ENCODE peak calls at places on chromosomes 1 and 21, in eight cellular contexts. O, I, Q, F, M, N, U and K are unnamed samples.

GRCh38 chr1:218346391-218347204 is 1.5 kb downstream of the TGFB2 start:
- DNase-seq in O (no peak), I (no peak), Q (peak), F (peak), M (peak), N (no peak), U (no peak), K (peak)

GRCh38 chr1:110309139-110309538 is 30.0 kb upstream of the RBM15 start:
- DNase-seq in O (no peak), I (no peak), Q (no peak), F (no peak), M (no peak), N (no peak), U (peak), K (no peak)

GRCh38 chr1:101732221-101732620 is 264.5 kb downstream of the OLFM3 start:
- DNase-seq in O (no peak), I (no peak), Q (no peak), F (no peak), M (no peak), N (no peak), U (no peak), K (no peak)

GRCh38 chr21:27759820-27760219 is 792.9 kb upstream of the ADAMTS5 start:
- DNase-seq in O (no peak), I (no peak), Q (no peak), F (no peak), M (no peak), N (no peak), U (no peak), K (no peak)

GRCh38 chr1:70140894-70141293 is 64.5 kb downstream of the LRRC40 start:
- DNase-seq in O (no peak), I (no peak), Q (no peak), F (no peak), M (no peak), N (no peak), U (no peak), K (no peak)

GRCh38 chr1:35544976-35545375 is 12.2 kb downstream of the KIAA0319L start:
- DNase-seq in O (no peak), I (no peak), Q (no peak), F (peak), M (peak), N (no peak), U (peak), K (no peak)

GRCh38 chr1:98211271-98211840 is 290.5 kb upstream of the DPYD start:
- DNase-seq in O (no peak), I (no peak), Q (no peak), F (no peak), M (no peak), N (no peak), U (no peak), K (no peak)

GRCh38 chr1:5430911-5431310 is 561.3 kb downstream of the NPHP4 start:
- DNase-seq in O (no peak), I (peak), Q (no peak), F (no peak), M (no peak), N (no peak), U (no peak), K (no peak)

GRCh38 chr1:36455386-36455785 is 5.1 kb upstream of the OSCP1 start:
- DNase-seq in O (no peak), I (no peak), Q (no peak), F (no peak), M (no peak), N (no peak), U (no peak), K (no peak)

GRCh38 chr1:193348126-193349045 is 162.0 kb upstream of the B3GALT2 start:
- DNase-seq in O (no peak), I (no peak), Q (no peak), F (no peak), M (no peak), N (no peak), U (no peak), K (no peak)

GRCh38 chr1:6157528-6158174 is 22.5 kb downstream of the CHD5 start:
- DNase-seq in O (no peak), I (no peak), Q (no peak), F (no peak), M (no peak), N (no peak), U (no peak), K (no peak)

GRCh38 chr1:51714374-51715019 is 97.6 kb downstream of the OSBPL9 start:
- DNase-seq in O (no peak), I (no peak), Q (no peak), F (no peak), M (no peak), N (no peak), U (no peak), K (no peak)

GRCh38 chr21:36883532-36884486 is 82.7 kb downstream of the HLCS start:
- DNase-seq in O (peak), I (no peak), Q (no peak), F (no peak), M (no peak), N (no peak), U (no peak), K (no peak)

GRCh38 chr1:152902676-152903075 is 5.7 kb upstream of the IVL start:
- DNase-seq in O (no peak), I (no peak), Q (no peak), F (no peak), M (no peak), N (no peak), U (no peak), K (no peak)

GRCh38 chr1:42266253-42267135 is 68.5 kb downstream of the FOXJ3 start:
- DNase-seq in O (no peak), I (no peak), Q (no peak), F (no peak), M (no peak), N (no peak), U (no peak), K (no peak)

GRCh38 chr1:243438815-243439214 is 183.0 kb downstream of the SDCCAG8 start:
- DNase-seq in O (no peak), I (no peak), Q (no peak), F (no peak), M (no peak), N (no peak), U (no peak), K (no peak)

GRCh38 chr1:207962716-207963428 is 51.9 kb upstream of the CD34 start:
- DNase-seq in O (no peak), I (no peak), Q (peak), F (no peak), M (peak), N (peak), U (no peak), K (no peak)

GRCh38 chr1:198449281-198449680 is 91.2 kb downstream of the ATP6V1G3 start:
- DNase-seq in O (no peak), I (no peak), Q (no peak), F (no peak), M (no peak), N (no peak), U (no peak), K (no peak)

GRCh38 chr21:36478207-36478701 is 1.7 kb downstream of the CLDN14 start:
- DNase-seq in O (no peak), I (no peak), Q (no peak), F (no peak), M (no peak), N (no peak), U (no peak), K (no peak)

GRCh38 chr1:63856924-63857323 is 83.1 kb downstream of the ROR1 start:
- DNase-seq in O (no peak), I (no peak), Q (no peak), F (no peak), M (no peak), N (no peak), U (no peak), K (no peak)

GRCh38 chr1:202304370-202304769 is 37.4 kb downstream of the UBE2T start:
- DNase-seq in O (no peak), I (no peak), Q (peak), F (no peak), M (no peak), N (peak), U (no peak), K (no peak)

GRCh38 chr1:12099610-12100009 is 36.5 kb downstream of the TNFRSF8 start:
- DNase-seq in O (no peak), I (no peak), Q (no peak), F (no peak), M (no peak), N (no peak), U (no peak), K (no peak)

GRCh38 chr1:9687876-9688582 is 36.5 kb downstream of the PIK3CD start:
- DNase-seq in O (no peak), I (peak), Q (no peak), F (peak), M (no peak), N (no peak), U (peak), K (peak)

GRCh38 chr1:40029608-40030007 is 10.9 kb upstream of the CAP1 start:
- DNase-seq in O (no peak), I (no peak), Q (no peak), F (no peak), M (no peak), N (no peak), U (no peak), K (no peak)

GRCh38 chr1:39105841-39106765 is 80.0 kb downstream of the NDUFS5 start:
- DNase-seq in O (no peak), I (peak), Q (peak), F (peak), M (peak), N (peak), U (peak), K (peak)

GRCh38 chr1:202085682-202086373 is 36.9 kb upstream of the GPR37L1 start:
- DNase-seq in O (no peak), I (no peak), Q (no peak), F (no peak), M (no peak), N (no peak), U (no peak), K (no peak)

GRCh38 chr1:78227705-78228260 is 182.0 kb downstream of the GIPC2 start:
- DNase-seq in O (no peak), I (no peak), Q (no peak), F (no peak), M (no peak), N (no peak), U (no peak), K (no peak)

GRCh38 chr1:58942759-58943191 is 158.9 kb upstream of the JUN start:
- DNase-seq in O (no peak), I (no peak), Q (no peak), F (no peak), M (no peak), N (no peak), U (no peak), K (no peak)

GRCh38 chr1:100456880-100457279 is 81.1 kb upstream of the GPR88 start:
- DNase-seq in O (no peak), I (no peak), Q (no peak), F (no peak), M (no peak), N (no peak), U (no peak), K (no peak)

GRCh38 chr1:116988248-116988647 is 13.3 kb upstream of the CD101 start:
- DNase-seq in O (no peak), I (no peak), Q (no peak), F (no peak), M (no peak), N (no peak), U (no peak), K (no peak)

DNA sequence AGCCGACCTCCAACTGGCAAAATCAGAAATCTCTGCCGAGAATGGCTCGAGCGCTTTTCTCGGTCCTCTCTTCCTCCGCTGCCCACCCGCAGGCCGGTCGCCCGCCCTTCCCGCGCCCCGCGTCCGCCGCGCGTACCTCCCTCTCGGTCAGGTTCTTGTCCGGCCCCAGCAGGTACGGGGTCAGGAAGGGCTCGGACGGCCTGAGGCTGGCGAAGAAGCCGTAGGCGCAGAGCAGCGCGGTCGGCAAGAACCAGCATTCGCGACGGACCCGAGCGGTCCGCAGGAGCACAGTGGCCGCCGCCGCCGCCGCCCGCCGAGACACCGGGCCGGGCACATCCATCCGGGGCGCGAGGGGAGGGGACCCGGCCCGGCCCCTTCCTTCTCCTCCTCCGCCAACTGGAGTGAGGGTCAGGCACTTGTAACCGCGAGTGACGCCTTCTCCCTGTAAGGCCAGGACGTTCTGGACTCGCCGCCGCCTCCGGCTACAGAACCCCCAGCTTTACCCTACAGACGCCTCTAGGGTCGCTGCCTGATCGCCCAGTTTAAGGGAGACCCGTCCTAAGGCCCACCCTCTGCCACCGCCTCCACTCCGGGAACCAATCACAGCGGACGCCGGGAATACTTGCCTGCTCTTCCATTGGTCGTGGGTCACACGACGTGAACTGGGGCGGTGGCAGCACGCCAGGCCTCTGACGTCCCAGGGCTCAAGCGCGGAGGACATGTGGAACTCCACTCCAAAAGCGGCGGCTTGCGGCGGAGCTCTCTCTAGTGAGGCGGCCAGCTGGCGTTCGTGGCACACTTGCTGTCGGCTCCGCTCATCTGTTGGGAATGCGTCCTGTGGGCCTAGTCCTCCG is at the start of gene SLC19A2:
- DNase-seq in O (peak), I (peak), Q (peak), F (peak), M (peak), N (peak), U (peak), K (peak)
- TF ChIP-seq CTCF in O (peak), I (peak), Q (no peak), F (peak), M (peak), N (peak), U (peak), K (peak)

GRCh38 chr1:204990721-204991341 is 52.2 kb upstream of the CNTN2 start:
- DNase-seq in O (no peak), I (no peak), Q (no peak), F (no peak), M (no peak), N (no peak), U (no peak), K (no peak)
- TF ChIP-seq CTCF in O (no peak), I (no peak), Q (no peak), F (no peak), M (no peak), N (no peak), U (no peak), K (no peak)

DNA sequence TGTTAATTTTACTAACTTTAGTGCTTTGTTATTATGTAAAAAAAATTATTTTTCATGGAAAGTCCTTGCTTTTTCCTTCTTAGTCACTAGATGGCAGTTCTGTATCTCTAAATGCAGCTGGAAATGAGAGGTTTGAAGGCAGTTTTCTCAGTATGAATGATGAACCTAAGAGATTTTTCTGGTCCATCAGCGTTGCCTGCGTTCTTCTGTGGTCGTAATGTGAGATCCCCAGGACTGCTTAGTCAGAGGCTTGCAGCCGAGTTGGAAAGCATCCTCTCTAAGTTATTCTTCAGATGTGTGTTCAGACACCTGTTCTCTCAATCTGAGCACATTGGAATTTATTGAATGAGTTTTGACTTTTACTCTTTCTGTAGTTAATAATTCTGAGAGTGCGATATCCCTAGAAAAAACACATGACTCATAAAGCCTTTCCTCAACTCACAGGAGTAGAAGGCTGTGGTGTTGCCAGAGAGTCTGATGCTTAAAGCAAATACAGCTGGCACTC is 99.2 kb downstream of the FMN2 start:
- DNase-seq in O (no peak), I (no peak), Q (no peak), F (peak), M (peak), N (no peak), U (peak), K (no peak)
- TF ChIP-seq CTCF in O (peak), I (peak), Q (no peak), F (peak), M (peak), N (no peak), U (peak), K (peak)

GRCh38 chr21:28884976-28885852 is 107.5 kb downstream of the LTN1 start:
- DNase-seq in O (peak), I (peak), Q (peak), F (peak), M (peak), N (peak), U (peak), K (peak)
- TF ChIP-seq CTCF in O (no peak), I (no peak), Q (no peak), F (no peak), M (no peak), N (no peak), U (no peak), K (no peak)

GRCh38 chr1:30707412-30708360 is 15.7 kb downstream of the MATN1 start:
- DNase-seq in O (no peak), I (peak), Q (no peak), F (peak), M (peak), N (peak), U (peak), K (peak)

GRCh38 chr1:30705673-30706072 is 17.7 kb downstream of the MATN1 start:
- DNase-seq in O (no peak), I (no peak), Q (no peak), F (no peak), M (no peak), N (no peak), U (no peak), K (no peak)

GRCh38 chr1:30706528-30706927 is 16.9 kb downstream of the MATN1 start:
- DNase-seq in O (no peak), I (peak), Q (no peak), F (no peak), M (no peak), N (no peak), U (peak), K (no peak)

GRCh38 chr1:30710407-30710806 is 13.0 kb downstream of the MATN1 start:
- DNase-seq in O (no peak), I (no peak), Q (no peak), F (no peak), M (no peak), N (no peak), U (no peak), K (no peak)

GRCh38 chr1:30708361-30708728 is 15.0 kb downstream of the MATN1 start:
- DNase-seq in O (no peak), I (no peak), Q (no peak), F (no peak), M (no peak), N (no peak), U (no peak), K (no peak)
- TF ChIP-seq CTCF in O (no peak), I (no peak), Q (peak), F (no peak), M (no peak), N (no peak), U (no peak), K (no peak)

DNA sequence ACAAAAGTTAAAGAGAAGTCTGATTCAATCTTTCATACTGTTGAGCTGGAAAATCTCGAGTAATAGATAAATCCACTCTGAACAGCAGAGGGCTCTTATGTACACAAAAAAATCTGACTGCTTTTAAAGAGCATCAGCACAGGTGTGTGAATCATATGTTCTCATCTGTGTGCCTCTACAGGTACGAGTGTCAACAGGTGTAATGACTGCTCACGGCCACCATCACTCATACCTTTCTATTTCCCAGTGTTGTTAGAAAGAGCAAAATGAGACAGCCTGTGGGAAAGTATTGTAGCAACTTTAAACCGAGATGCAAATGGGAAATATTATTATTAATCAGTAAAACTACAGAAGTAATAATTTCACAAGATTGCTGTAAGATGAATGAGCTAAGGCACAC is 49.0 kb upstream of the SCAF4 start:
- DNase-seq in O (no peak), I (no peak), Q (no peak), F (no peak), M (no peak), N (no peak), U (no peak), K (no peak)
- TF ChIP-seq CTCF in O (peak), I (no peak), Q (no peak), F (no peak), M (no peak), N (peak), U (no peak), K (peak)

GRCh38 chr1:38009088-38009840 is 3.3 kb upstream of the UTP11 start:
- DNase-seq in O (no peak), I (peak), Q (no peak), F (no peak), M (no peak), N (no peak), U (peak), K (no peak)
- TF ChIP-seq CTCF in O (no peak), I (no peak), Q (no peak), F (no peak), M (no peak), N (no peak), U (no peak), K (no peak)

GRCh38 chr21:17105972-17106371 is 406.9 kb upstream of the CXADR start:
- DNase-seq in O (no peak), I (no peak), Q (no peak), F (no peak), M (no peak), N (no peak), U (no peak), K (no peak)

DNA sequence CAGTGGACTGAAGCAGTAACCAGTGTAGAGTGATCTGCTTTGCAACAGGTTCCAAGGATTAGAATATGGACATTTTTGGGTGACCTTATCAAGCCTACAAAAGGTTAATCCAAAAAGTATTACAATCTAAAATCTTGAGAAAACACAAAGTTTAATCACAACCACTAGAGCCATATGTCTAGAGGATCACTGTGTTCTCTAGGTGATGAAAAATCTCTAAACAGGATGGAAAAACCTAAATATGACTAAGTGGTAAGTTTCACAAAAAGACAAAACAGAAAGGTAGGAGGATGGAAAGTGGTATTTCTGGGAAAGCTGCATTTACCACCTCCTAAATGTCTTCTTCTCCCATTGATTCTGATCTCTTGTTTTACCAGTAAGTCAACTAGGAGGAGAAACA is 411.1 kb upstream of the CXADR start:
- DNase-seq in O (no peak), I (no peak), Q (no peak), F (no peak), M (no peak), N (no peak), U (no peak), K (no peak)
- TF ChIP-seq CTCF in O (no peak), I (no peak), Q (no peak), F (no peak), M (no peak), N (no peak), U (no peak), K (no peak)

DNA sequence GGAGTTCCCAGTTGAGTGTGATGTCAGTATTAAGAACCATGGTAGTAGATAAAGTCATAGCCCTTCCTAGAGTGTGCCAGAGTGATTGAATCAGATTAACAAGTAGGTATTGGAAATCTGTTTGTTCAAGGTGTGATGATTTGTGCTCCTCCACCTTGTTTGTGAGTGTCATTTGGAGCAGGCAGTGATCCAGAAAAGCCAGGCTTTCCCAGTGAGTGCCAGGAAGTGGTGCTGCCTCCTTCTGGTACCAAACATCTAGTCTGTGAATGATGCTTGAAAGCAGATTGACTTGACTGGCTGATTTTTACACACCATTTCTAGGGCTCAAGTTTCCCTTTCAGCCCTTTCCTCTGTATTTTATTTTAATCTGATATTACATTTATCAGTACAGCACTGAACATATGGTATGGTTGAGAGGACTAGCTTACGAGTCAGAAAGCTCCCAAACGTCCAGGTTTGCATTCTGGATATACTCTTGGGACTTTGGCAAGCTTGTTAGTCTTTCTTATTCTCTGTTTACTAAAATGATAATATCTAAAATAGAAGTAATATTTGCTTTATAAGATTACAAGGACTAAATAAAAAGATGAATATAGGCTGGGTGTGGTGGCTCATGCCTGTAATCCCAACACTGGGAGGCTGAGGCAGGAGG is 100.7 kb downstream of the PATJ start:
- DNase-seq in O (no peak), I (no peak), Q (no peak), F (no peak), M (no peak), N (no peak), U (no peak), K (no peak)
- TF ChIP-seq CTCF in O (peak), I (no peak), Q (no peak), F (no peak), M (no peak), N (no peak), U (no peak), K (no peak)